ENCODE peak calls at places on chromosomes 16 and 17, in five cellular contexts. Z, X, I, F and H are unnamed samples.

GRCh38 chr16:84803146-84803545 is 16.6 kb upstream of the CRISPLD2 start:
- DNase-seq in Z (no peak), X (peak; percentile 61), I (no peak), F (no peak), H (no peak)

GRCh38 chr17:73066148-73066884 is 26.2 kb downstream of the SLC39A11 start:
- DNase-seq in Z (no peak), X (no peak), I (no peak), F (no peak), H (no peak)

GRCh38 chr17:79072544-79072943 is 2.1 kb upstream of the ENGASE start:
- DNase-seq in Z (no peak), X (no peak), I (no peak), F (no peak), H (no peak)

GRCh38 chr17:50322271-50322670 is 23.7 kb upstream of the XYLT2 start:
- DNase-seq in Z (peak; percentile 65), X (no peak), I (no peak), F (no peak), H (no peak)

GRCh38 chr16:19749571-19750080 is 31.6 kb downstream of the IQCK start:
- DNase-seq in Z (no peak), X (no peak), I (no peak), F (no peak), H (no peak)

GRCh38 chr16:26701243-26701886 is 365.4 kb upstream of the C16orf82 start:
- DNase-seq in Z (no peak), X (no peak), I (no peak), F (no peak), H (no peak)

GRCh38 chr16:1458336-1458976 is 14.1 kb upstream of the CCDC154 start:
- DNase-seq in Z (no peak), X (no peak), I (no peak), F (no peak), H (no peak)

GRCh38 chr16:22322021-22322471 is 24.8 kb downstream of the POLR3E start:
- DNase-seq in Z (no peak), X (no peak), I (no peak), F (no peak), H (no peak)

GRCh38 chr17:78132086-78132676 is 1.6 kb downstream of the TMC8 start:
- DNase-seq in Z (no peak), X (peak; percentile 57), I (peak; percentile 75), F (no peak), H (no peak)

GRCh38 chr17:50882851-50883250 is 16.7 kb upstream of the TOB1 start:
- DNase-seq in Z (no peak), X (no peak), I (no peak), F (no peak), H (no peak)

GRCh38 chr16:5455110-5455509 is 357.5 kb upstream of the EEF2KMT start:
- DNase-seq in Z (no peak), X (no peak), I (no peak), F (no peak), H (no peak)

GRCh38 chr17:49486012-49486641 is 9.0 kb upstream of the NGFR start:
- DNase-seq in Z (no peak), X (peak; percentile 88), I (no peak), F (no peak), H (no peak)

GRCh38 chr17:72682597-72682996 is 409.9 kb downstream of the SLC39A11 start:
- DNase-seq in Z (no peak), X (no peak), I (no peak), F (no peak), H (peak; percentile 34)

GRCh38 chr17:81641825-81642489 is 5.0 kb downstream of the TSPAN10 start:
- DNase-seq in Z (no peak), X (peak; percentile 75), I (no peak), F (no peak), H (peak; percentile 80)

GRCh38 chr16:56606688-56607618 is 1.4 kb upstream of the MT2A start:
- DNase-seq in Z (no peak), X (peak; percentile 68), I (peak; percentile 54), F (no peak), H (peak; percentile 89)

GRCh38 chr16:85664580-85665372 is 24.0 kb downstream of the GINS2 start:
- DNase-seq in Z (no peak), X (no peak), I (no peak), F (no peak), H (no peak)